ENCODE peak calls at places on chromosomes 2 and 18, in eight cellular contexts. O, Q, T, A, G, D, E and H are unnamed samples.

GRCh38 chr18:57772387-57772799 is 30.7 kb downstream of the ATP8B1 start:
- DNase-seq in O (no peak), Q (peak; percentile 35), T (no peak), A (no peak), G (no peak), D (no peak), E (no peak), H (no peak)

GRCh38 chr2:117834992-117835391 is 20.5 kb downstream of the DDX18 start:
- DNase-seq in O (no peak), Q (no peak), T (no peak), A (no peak), G (no peak), D (no peak), E (no peak), H (no peak)

GRCh38 chr2:147595200-147595599 is 249.6 kb upstream of the ACVR2A start:
- DNase-seq in O (no peak), Q (no peak), T (no peak), A (no peak), G (no peak), D (no peak), E (no peak), H (no peak)

GRCh38 chr2:43508209-43508608 is 87.6 kb downstream of the THADA start:
- DNase-seq in O (no peak), Q (no peak), T (no peak), A (no peak), G (no peak), D (no peak), E (no peak), H (no peak)

GRCh38 chr2:173881466-173881865 is 83.7 kb downstream of the SP3 start:
- DNase-seq in O (no peak), Q (no peak), T (no peak), A (peak; percentile 7), G (peak; percentile 49), D (peak; percentile 33), E (no peak), H (no peak)

GRCh38 chr2:156708051-156708450 is 271.9 kb downstream of the GPD2 start:
- DNase-seq in O (no peak), Q (no peak), T (no peak), A (no peak), G (no peak), D (no peak), E (no peak), H (no peak)

GRCh38 chr18:57881818-57882413 is 78.8 kb upstream of the ATP8B1 start:
- DNase-seq in O (peak; percentile 59), Q (peak; percentile 84), T (peak; percentile 55), A (peak; percentile 86), G (peak; percentile 83), D (peak; percentile 88), E (peak; percentile 41), H (peak; percentile 65)

GRCh38 chr2:167869200-167869599 is 378.2 kb downstream of the STK39 start:
- DNase-seq in O (no peak), Q (no peak), T (no peak), A (no peak), G (no peak), D (no peak), E (no peak), H (no peak)

GRCh38 chr2:101704046-101704466 is 6.5 kb downstream of the MAP4K4 start:
- DNase-seq in O (no peak), Q (peak; percentile 32), T (peak; percentile 79), A (peak; percentile 77), G (peak; percentile 52), D (peak; percentile 80), E (no peak), H (no peak)

GRCh38 chr2:5520352-5520996 is 171.7 kb upstream of the SOX11 start:
- DNase-seq in O (no peak), Q (no peak), T (no peak), A (peak; percentile 4), G (no peak), D (no peak), E (no peak), H (peak; percentile 43)

GRCh38 chr2:22907330-22907729 is 477.6 kb upstream of the KLHL29 start:
- DNase-seq in O (no peak), Q (no peak), T (no peak), A (no peak), G (no peak), D (no peak), E (no peak), H (no peak)

GRCh38 chr2:215751200-215751910 is 262.0 kb downstream of the MREG start:
- DNase-seq in O (no peak), Q (peak; percentile 61), T (no peak), A (peak; percentile 93), G (no peak), D (peak; percentile 93), E (no peak), H (peak; percentile 73)

GRCh38 chr2:240868286-240869108 is at the start of gene AGXT:
- DNase-seq in O (no peak), Q (no peak), T (no peak), A (peak; percentile 10), G (no peak), D (peak; percentile 14), E (no peak), H (no peak)

GRCh38 chr18:59219672-59220163 is at the start of gene GRP:
- DNase-seq in O (peak; percentile 44), Q (no peak), T (no peak), A (no peak), G (no peak), D (no peak), E (no peak), H (no peak)

GRCh38 chr2:107337209-107337898 is 451.4 kb upstream of the ST6GAL2 start:
- DNase-seq in O (no peak), Q (no peak), T (no peak), A (no peak), G (no peak), D (peak; percentile 84), E (no peak), H (peak; percentile 80)

GRCh38 chr2:23664069-23664788 is 262.7 kb downstream of the ATAD2B start:
- DNase-seq in O (no peak), Q (no peak), T (no peak), A (no peak), G (no peak), D (no peak), E (no peak), H (no peak)

GRCh38 chr18:3254725-3255124 is 7.1 kb downstream of the MYL12A start:
- DNase-seq in O (no peak), Q (no peak), T (no peak), A (no peak), G (no peak), D (no peak), E (no peak), H (no peak)

GRCh38 chr2:222903234-222904220 is 42.7 kb downstream of the ACSL3 start:
- DNase-seq in O (no peak), Q (peak; percentile 72), T (peak; percentile 38), A (peak; percentile 73), G (peak; percentile 71), D (peak; percentile 77), E (peak; percentile 16), H (peak; percentile 66)

GRCh38 chr2:54416166-54416798 is 39.8 kb upstream of the SPTBN1 start:
- DNase-seq in O (no peak), Q (no peak), T (no peak), A (peak; percentile 37), G (peak; percentile 94), D (peak; percentile 59), E (no peak), H (peak; percentile 21)

GRCh38 chr2:229910832-229911412 is 10.9 kb downstream of the TRIP12 start:
- DNase-seq in O (no peak), Q (peak; percentile 31), T (peak; percentile 36), A (no peak), G (peak; percentile 46), D (peak; percentile 38), E (peak; percentile 11), H (no peak)

DNA sequence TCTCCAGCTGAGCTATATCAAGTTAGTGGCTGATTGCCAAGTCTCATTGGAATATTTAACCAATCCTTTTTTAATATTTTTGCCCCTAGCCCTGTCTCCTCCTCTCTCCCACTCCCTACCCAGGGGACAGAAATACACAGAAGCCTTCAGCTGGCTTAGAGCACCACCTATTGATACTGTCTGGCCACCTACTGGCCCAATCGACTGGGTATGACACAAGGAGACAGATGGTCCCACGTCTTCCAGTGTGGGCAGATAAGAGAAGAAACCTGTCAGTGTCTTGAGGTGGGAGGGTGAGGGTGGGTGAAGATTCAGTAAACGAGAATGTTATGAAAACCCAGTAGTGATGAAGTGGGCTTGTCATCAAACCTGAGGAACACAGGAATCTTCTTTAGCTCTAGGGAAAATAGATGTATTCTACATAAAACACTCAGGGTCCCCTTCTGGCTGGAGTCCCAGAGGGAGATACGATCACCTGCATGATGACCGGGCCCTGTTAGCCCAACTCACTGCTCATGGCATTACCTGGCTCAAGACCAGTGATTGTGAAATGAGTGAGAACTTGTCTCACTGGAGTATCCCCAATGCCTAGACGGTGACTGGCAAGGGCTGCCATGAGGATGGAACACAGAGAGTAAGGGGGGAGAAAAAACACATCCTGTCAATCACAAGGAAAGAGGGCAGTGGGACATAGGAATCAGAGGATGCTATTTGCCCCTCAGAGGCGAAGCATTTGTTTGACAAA is 26.7 kb downstream of the POLR1A start:
- DNase-seq in O (no peak), Q (peak; percentile 69), T (peak; percentile 24), A (peak; percentile 47), G (peak; percentile 68), D (peak; percentile 55), E (no peak), H (peak; percentile 40)
- TF ChIP-seq CTCF in O (no peak), Q (peak; percentile 92), T (peak; percentile 69), A (peak; percentile 69), G (peak; percentile 40), D (peak; percentile 66), E (peak; percentile 39), H (peak; percentile 74)

GRCh38 chr2:208147759-208148158 is 1.8 kb upstream of the CRYGB start:
- DNase-seq in O (no peak), Q (no peak), T (no peak), A (no peak), G (no peak), D (no peak), E (no peak), H (no peak)
- TF ChIP-seq CTCF in O (no peak), Q (no peak), T (no peak), A (no peak), G (no peak), D (no peak), E (no peak), H (no peak)

GRCh38 chr2:1891147-1891546 is 146.8 kb upstream of the PXDN start:
- DNase-seq in O (no peak), Q (no peak), T (no peak), A (no peak), G (no peak), D (no peak), E (no peak), H (no peak)
- TF ChIP-seq CTCF in O (no peak), Q (no peak), T (no peak), A (no peak), G (no peak), D (no peak), E (no peak), H (no peak)

DNA sequence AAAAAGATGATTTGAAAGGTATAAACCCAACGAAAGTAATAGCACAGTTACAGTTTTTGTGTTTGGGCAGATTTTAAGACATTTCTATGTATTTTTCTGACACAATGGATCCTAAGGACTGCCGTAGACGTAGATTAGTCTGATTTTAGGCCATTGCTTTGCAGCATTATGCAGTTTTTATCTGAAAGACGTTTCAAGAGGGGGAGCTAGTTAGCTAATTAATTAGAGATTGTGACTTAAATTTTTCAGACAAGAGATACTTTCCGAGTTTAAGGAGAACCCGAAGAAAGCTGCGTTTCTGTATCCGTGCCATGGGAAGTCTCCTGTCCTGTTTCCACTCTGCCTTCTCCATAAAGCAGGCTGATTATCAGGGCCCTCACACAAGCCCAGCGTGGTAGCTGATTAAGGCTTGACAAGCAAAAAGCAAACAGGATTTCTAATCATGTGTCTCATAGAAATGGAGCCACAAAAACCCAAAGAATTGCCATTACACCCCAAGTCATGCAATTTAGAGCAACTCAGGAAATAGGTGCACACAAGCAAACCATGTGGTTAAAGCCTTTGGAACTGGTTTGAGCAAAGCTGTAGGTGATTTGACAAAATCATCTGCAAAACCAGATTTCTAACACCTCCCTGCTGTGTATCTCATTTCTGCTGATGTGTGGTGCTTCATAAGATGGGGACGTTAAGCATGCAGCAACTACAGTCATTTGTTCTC is 808.1 kb downstream of the RNF144A start:
- DNase-seq in O (no peak), Q (no peak), T (peak; percentile 7), A (peak; percentile 26), G (no peak), D (peak; percentile 27), E (no peak), H (no peak)
- TF ChIP-seq CTCF in O (no peak), Q (peak; percentile 7), T (no peak), A (no peak), G (no peak), D (no peak), E (no peak), H (no peak)